ENCODE peak calls at places on chromosomes 16 and 17, in ten cellular contexts. E is adrenal gland; F is body of pancreas; S is CD8-positive, alpha-beta T cell; I is psoas muscle; M is heart left ventricle; A is IMR-90; T is lower lobe of right lung; Z is HL-60; V is AG04450. U is an unnamed sample.

GRCh38 chr17:3724373-3725077 is 822 bp downstream of the HASPIN start:
- DNase-seq in T (peak; percentile 49), V (no peak), M (no peak), A (no peak), E (no peak), Z (no peak), F (peak; percentile 16), I (no peak), S (no peak), U (no peak)

GRCh38 chr16:27020031-27020430 is 46.7 kb upstream of the C16orf82 start:
- DNase-seq in V (no peak), I (no peak), S (no peak), Z (no peak), F (no peak), M (no peak), T (no peak), E (no peak), A (no peak), U (no peak)

GRCh38 chr17:55513885-55514590 is 2.8 kb upstream of the SMIM36 start:
- DNase-seq in Z (peak; percentile 13), F (peak; percentile 69), S (peak; percentile 61), E (peak; percentile 73), A (peak; percentile 55), T (peak; percentile 60), M (peak; percentile 42), I (peak; percentile 49), V (peak; percentile 30), U (peak; percentile 80)

GRCh38 chr17:73268582-73269328 is 7.1 kb upstream of the CPSF4L start:
- DNase-seq in T (no peak), S (no peak), A (no peak), Z (no peak), F (peak; percentile 86), I (no peak), M (no peak), V (no peak), E (no peak), U (no peak)

GRCh38 chr17:62963296-62963695 is 2.7 kb upstream of the TANC2 start:
- DNase-seq in Z (no peak), V (no peak), T (no peak), A (peak; percentile 90), M (no peak), F (no peak), S (no peak), E (no peak), I (no peak), U (no peak)

GRCh38 chr17:48244814-48245213 is 137.2 kb downstream of the SNX11 start:
- DNase-seq in A (no peak), E (no peak), Z (no peak), S (no peak), T (no peak), F (no peak), I (no peak), V (no peak), M (no peak), U (peak; percentile 14)

GRCh38 chr16:85750021-85750826 is 672 bp downstream of the C16orf74 start:
- DNase-seq in M (peak; percentile 36), Z (no peak), S (no peak), I (no peak), A (peak; percentile 46), F (no peak), E (no peak), V (no peak), T (peak; percentile 62), U (peak; percentile 52)

GRCh38 chr16:57893559-57894389 is 77.2 kb downstream of the CNGB1 start:
- DNase-seq in V (peak; percentile 78), A (peak; percentile 91), F (peak; percentile 36), T (peak; percentile 70), Z (peak; percentile 28), S (no peak), I (no peak), E (no peak), M (no peak), U (peak; percentile 85)

GRCh38 chr16:59878479-59878878 is 1144.4 kb upstream of the GOT2 start:
- DNase-seq in I (no peak), Z (no peak), F (no peak), V (no peak), E (no peak), S (no peak), A (peak; percentile 4), T (no peak), M (no peak), U (peak; percentile 20)

DNA sequence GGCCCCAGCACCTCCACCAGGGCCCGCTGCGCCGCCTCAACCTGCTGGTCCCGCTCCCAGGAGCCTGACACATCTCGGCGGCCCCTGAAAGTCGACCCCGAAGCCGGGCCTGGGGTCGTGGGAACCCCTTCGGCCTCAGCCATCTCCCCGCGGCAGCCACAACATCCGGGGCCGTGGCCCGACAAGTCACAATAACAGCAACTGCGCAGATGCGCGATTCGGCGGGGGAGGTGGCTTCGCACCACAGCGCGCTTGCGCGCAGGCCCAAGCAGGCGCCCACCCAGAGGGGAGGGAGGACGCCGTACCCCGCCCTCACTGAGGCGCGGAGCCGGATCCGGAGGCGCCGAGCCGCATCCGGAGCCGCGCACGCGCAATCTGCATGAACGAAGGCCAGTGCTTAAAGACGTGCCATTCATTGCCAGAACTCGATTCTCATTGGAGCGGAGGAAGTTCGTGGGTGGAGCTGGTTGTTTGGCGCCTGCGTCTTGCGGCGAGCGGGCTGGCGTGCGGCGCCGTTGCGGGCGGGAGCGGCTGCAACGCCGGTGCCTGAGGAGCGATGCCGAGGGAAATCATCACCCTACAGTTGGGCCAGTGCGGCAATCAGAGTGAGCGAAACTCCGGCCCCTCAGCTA is at the start of the genes RETREG3 and TUBG1:
- DNase-seq in S (peak; percentile 99), E (peak; percentile 98), M (peak; percentile 99), I (peak; percentile 99), F (peak; percentile 99), Z (peak; percentile 97), T (peak; percentile 99), A (peak; percentile 99), V (peak; percentile 99), U (peak; percentile 99)
- TF ChIP-seq CTCF in S (no peak), E (peak; percentile 44), M (no peak), I (peak; percentile 43), F (peak; percentile 13), Z (no peak), T (no peak), A (peak; percentile 54), V (no peak), U (peak; percentile 49)

GRCh38 chr16:52383640-52384292 is 163.2 kb downstream of the TOX3 start:
- DNase-seq in T (no peak), S (no peak), Z (no peak), F (no peak), M (no peak), E (no peak), V (no peak), A (no peak), I (no peak), U (no peak)

GRCh38 chr16:52383071-52383470 is 163.9 kb downstream of the TOX3 start:
- DNase-seq in Z (no peak), A (no peak), V (no peak), M (no peak), T (no peak), S (no peak), F (no peak), I (no peak), E (no peak), U (no peak)

GRCh38 chr16:52386694-52387093 is 160.2 kb downstream of the TOX3 start:
- DNase-seq in E (no peak), A (no peak), M (no peak), V (no peak), T (no peak), I (no peak), Z (no peak), S (no peak), F (no peak), U (no peak)

GRCh38 chr16:52389045-52389444 is 157.9 kb downstream of the TOX3 start:
- DNase-seq in S (no peak), V (no peak), F (no peak), A (no peak), M (no peak), E (no peak), Z (no peak), I (no peak), T (no peak), U (no peak)

DNA sequence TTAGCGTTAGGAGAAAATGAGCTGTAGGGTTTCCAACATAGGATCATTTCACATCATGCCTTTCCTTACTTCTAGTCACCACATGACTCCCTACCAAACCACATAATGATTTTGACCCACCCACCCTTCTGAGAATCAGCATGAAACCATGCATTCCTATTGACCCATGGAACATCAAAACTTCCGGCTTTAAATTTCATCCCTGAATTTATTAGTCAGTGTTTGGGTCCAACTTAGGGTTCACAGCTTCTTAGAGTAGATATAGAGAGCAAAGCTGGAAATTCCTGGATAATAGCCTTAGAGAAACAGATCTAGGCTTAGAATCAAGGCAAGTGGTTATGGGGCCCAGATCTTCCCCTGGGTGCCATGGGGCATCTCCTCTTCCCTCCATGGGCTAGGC is 162.6 kb downstream of the TOX3 start:
- DNase-seq in I (no peak), E (no peak), M (no peak), F (no peak), V (no peak), T (no peak), S (no peak), A (no peak), Z (no peak), U (no peak)
- H3K4me3 ChIP-seq in I (no peak overlapping the region), E (no peak overlapping the region), M (no peak overlapping the region), F (no peak overlapping the region), V (no peak overlapping the region), T (no peak overlapping the region), S (no peak overlapping the region), A (no peak overlapping the region), Z (no peak overlapping the region), U (no peak overlapping the region)

DNA sequence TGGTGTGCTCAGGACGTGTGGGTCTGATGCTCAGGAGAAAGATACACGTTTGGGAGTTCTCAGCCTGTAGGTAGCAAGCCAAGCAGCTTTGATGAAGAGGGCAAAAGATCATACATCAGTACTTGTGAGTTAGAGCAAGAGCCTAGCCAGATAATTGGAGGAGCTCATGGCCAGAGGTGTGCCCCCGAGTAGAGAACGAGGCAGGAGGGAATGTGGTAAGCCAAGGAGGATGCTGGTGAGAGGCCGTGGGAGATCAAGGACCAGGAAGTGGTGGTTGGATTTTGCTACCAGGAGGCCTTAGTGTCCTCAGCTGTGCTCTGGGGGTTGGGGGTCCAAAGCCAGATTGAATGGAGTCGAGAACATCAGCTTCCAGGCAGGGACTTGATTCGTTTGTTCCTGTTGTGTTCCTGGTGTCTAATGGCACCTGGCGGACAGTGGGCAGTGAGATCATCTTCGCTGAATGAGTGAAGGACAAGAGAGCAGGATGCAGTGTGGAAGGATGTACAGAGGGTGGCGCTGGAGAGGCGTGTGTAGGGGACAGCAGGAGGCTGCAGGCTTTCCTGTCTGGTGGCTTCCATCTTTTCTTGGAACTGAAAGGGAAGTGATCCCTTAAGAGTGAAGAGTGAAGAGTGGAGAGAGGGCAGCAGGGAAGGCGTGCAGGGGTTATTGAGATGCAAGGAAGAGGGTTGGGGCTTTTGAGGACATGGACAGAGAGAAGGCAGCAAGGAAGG is 11.6 kb downstream of the FBXL19 start:
- DNase-seq in A (peak; percentile 55), I (peak; percentile 53), T (peak; percentile 69), M (no peak), V (no peak), S (no peak), E (no peak), F (peak; percentile 52), Z (peak; percentile 73), U (peak; percentile 69)
- TF ChIP-seq CTCF in A (peak; percentile 56), I (peak; percentile 44), T (peak; percentile 52), M (peak; percentile 27), V (peak; percentile 51), S (peak; percentile 16), E (peak; percentile 63), F (no peak), Z (peak; percentile 70), U (peak; percentile 80)

DNA sequence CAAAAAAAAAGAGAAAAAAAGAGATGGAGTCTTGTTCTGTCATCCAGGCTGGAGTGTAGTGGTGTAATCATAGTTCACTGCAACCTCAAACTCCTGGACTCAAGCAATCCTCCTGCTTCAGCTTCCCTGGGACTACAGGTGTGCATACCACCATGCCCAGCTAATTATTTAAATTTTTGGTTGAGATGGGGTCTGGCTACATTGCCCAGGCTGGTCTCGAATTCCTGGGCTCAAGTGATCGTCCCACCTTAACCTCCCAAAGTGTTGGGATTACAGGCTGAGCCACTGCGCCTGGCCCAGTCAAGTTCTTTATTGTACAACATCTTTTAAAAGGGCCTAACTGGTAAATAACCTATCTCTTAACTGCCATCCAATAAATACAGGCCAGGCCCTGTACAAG is 6.1 kb upstream of the RANGRF start:
- DNase-seq in Z (no peak), T (no peak), V (no peak), S (no peak), F (no peak), E (no peak), I (no peak), A (no peak), M (no peak), U (no peak)
- H3K4me3 ChIP-seq in Z (no peak overlapping the region), T (no peak overlapping the region), V (no peak overlapping the region), S (no peak overlapping the region), F (no peak overlapping the region), E (no peak overlapping the region), I (no peak overlapping the region), A (no peak overlapping the region), M (no peak overlapping the region), U (no peak overlapping the region)

U was measured in cardiac fibroblast.